ENCODE peak calls at places on chromosomes 5 and 9, in ten cellular contexts. One of them, this sample, is unnamed.

GRCh38 chr5:62268792-62269191 is 37.2 kb upstream of the KIF2A start:
- DNase-seq in heart left ventricle: no peak
- DNase-seq in uterus: no peak
- DNase-seq in ovary: no peak
- DNase-seq in OCI-LY7: no peak
- DNase-seq in left lung: no peak
- DNase-seq in A549: no peak
- DNase-seq in stomach: no peak
- DNase-seq in H1: no peak
- DNase-seq in foreskin keratinocyte: no peak
- DNase-seq in this sample: no peak

GRCh38 chr9:70061776-70062175 is 18.1 kb downstream of the MAMDC2 start:
- DNase-seq in stomach: no peak
- DNase-seq in uterus: no peak
- DNase-seq in A549: no peak
- DNase-seq in foreskin keratinocyte: no peak
- DNase-seq in H1: no peak
- DNase-seq in OCI-LY7: no peak
- DNase-seq in left lung: no peak
- DNase-seq in ovary: no peak
- DNase-seq in heart left ventricle: no peak
- DNase-seq in this sample: no peak

GRCh38 chr9:84839538-84839937 is 170.0 kb downstream of the NTRK2 start:
- DNase-seq in ovary: no peak
- DNase-seq in OCI-LY7: no peak
- DNase-seq in A549: no peak
- DNase-seq in foreskin keratinocyte: peak
- DNase-seq in uterus: no peak
- DNase-seq in heart left ventricle: no peak
- DNase-seq in left lung: no peak
- DNase-seq in H1: no peak
- DNase-seq in stomach: no peak
- DNase-seq in this sample: no peak

GRCh38 chr5:175816348-175816747 is 55.0 kb upstream of the CPLX2 start:
- DNase-seq in stomach: no peak
- DNase-seq in ovary: no peak
- DNase-seq in OCI-LY7: no peak
- DNase-seq in uterus: no peak
- DNase-seq in H1: no peak
- DNase-seq in A549: no peak
- DNase-seq in left lung: no peak
- DNase-seq in foreskin keratinocyte: peak
- DNase-seq in heart left ventricle: no peak
- DNase-seq in this sample: no peak

GRCh38 chr5:131382407-131383395 is 118.8 kb downstream of the CDC42SE2 start:
- DNase-seq in heart left ventricle: no peak
- DNase-seq in H1: peak
- DNase-seq in OCI-LY7: peak
- DNase-seq in uterus: no peak
- DNase-seq in foreskin keratinocyte: peak
- DNase-seq in stomach: no peak
- DNase-seq in ovary: no peak
- DNase-seq in left lung: no peak
- DNase-seq in A549: peak
- DNase-seq in this sample: no peak

GRCh38 chr5:139747583-139748504 is 47.8 kb upstream of the PSD2 start:
- DNase-seq in foreskin keratinocyte: no peak
- DNase-seq in H1: no peak
- DNase-seq in stomach: peak
- DNase-seq in left lung: peak
- DNase-seq in ovary: peak
- DNase-seq in heart left ventricle: peak
- DNase-seq in A549: no peak
- DNase-seq in OCI-LY7: no peak
- DNase-seq in uterus: no peak
- DNase-seq in this sample: no peak

GRCh38 chr9:104334549-104334948 is 169.5 kb upstream of the OR13F1 start:
- DNase-seq in foreskin keratinocyte: no peak
- DNase-seq in OCI-LY7: no peak
- DNase-seq in stomach: no peak
- DNase-seq in H1: no peak
- DNase-seq in heart left ventricle: no peak
- DNase-seq in ovary: no peak
- DNase-seq in uterus: no peak
- DNase-seq in A549: no peak
- DNase-seq in left lung: no peak
- DNase-seq in this sample: no peak

GRCh38 chr9:112007575-112008240 is 111.1 kb downstream of the UGCG start:
- DNase-seq in OCI-LY7: no peak
- DNase-seq in H1: no peak
- DNase-seq in uterus: no peak
- DNase-seq in A549: no peak
- DNase-seq in stomach: no peak
- DNase-seq in heart left ventricle: no peak
- DNase-seq in foreskin keratinocyte: no peak
- DNase-seq in ovary: no peak
- DNase-seq in left lung: no peak
- DNase-seq in this sample: no peak

GRCh38 chr5:127176769-127177168 is 103.5 kb upstream of the C5orf63 start:
- DNase-seq in ovary: no peak
- DNase-seq in uterus: no peak
- DNase-seq in A549: no peak
- DNase-seq in heart left ventricle: no peak
- DNase-seq in left lung: no peak
- DNase-seq in stomach: no peak
- DNase-seq in OCI-LY7: no peak
- DNase-seq in H1: no peak
- DNase-seq in foreskin keratinocyte: no peak
- DNase-seq in this sample: no peak

GRCh38 chr9:4020038-4020746 is 279.7 kb downstream of the GLIS3 start:
- DNase-seq in uterus: no peak
- DNase-seq in OCI-LY7: no peak
- DNase-seq in A549: no peak
- DNase-seq in foreskin keratinocyte: peak
- DNase-seq in H1: no peak
- DNase-seq in stomach: no peak
- DNase-seq in heart left ventricle: no peak
- DNase-seq in left lung: no peak
- DNase-seq in ovary: no peak
- DNase-seq in this sample: no peak

GRCh38 chr5:168076561-168076991 is 214.9 kb upstream of the WWC1 start:
- DNase-seq in heart left ventricle: no peak
- DNase-seq in foreskin keratinocyte: no peak
- DNase-seq in ovary: no peak
- DNase-seq in left lung: no peak
- DNase-seq in stomach: no peak
- DNase-seq in OCI-LY7: no peak
- DNase-seq in H1: peak
- DNase-seq in uterus: no peak
- DNase-seq in A549: peak
- DNase-seq in this sample: peak

GRCh38 chr5:54024466-54024865 is 285.9 kb downstream of the ARL15 start:
- DNase-seq in heart left ventricle: no peak
- DNase-seq in foreskin keratinocyte: peak
- DNase-seq in left lung: no peak
- DNase-seq in uterus: no peak
- DNase-seq in OCI-LY7: no peak
- DNase-seq in ovary: no peak
- DNase-seq in stomach: no peak
- DNase-seq in H1: no peak
- DNase-seq in A549: no peak
- DNase-seq in this sample: no peak

GRCh38 chr5:143717400-143717799 is 94.6 kb upstream of the HMHB1 start:
- DNase-seq in ovary: no peak
- DNase-seq in stomach: no peak
- DNase-seq in OCI-LY7: no peak
- DNase-seq in A549: no peak
- DNase-seq in left lung: no peak
- DNase-seq in H1: no peak
- DNase-seq in uterus: no peak
- DNase-seq in foreskin keratinocyte: peak
- DNase-seq in heart left ventricle: no peak
- DNase-seq in this sample: no peak

GRCh38 chr5:111551120-111551519 is 38.8 kb upstream of the STARD4 start:
- DNase-seq in foreskin keratinocyte: no peak
- DNase-seq in heart left ventricle: no peak
- DNase-seq in ovary: no peak
- DNase-seq in left lung: no peak
- DNase-seq in stomach: no peak
- DNase-seq in OCI-LY7: no peak
- DNase-seq in uterus: no peak
- DNase-seq in H1: no peak
- DNase-seq in A549: no peak
- DNase-seq in this sample: no peak
- H3K27ac ChIP-seq in foreskin keratinocyte: peak
- H3K27ac ChIP-seq in heart left ventricle: peak
- H3K27ac ChIP-seq in ovary: no peak
- H3K27ac ChIP-seq in left lung: peak
- H3K27ac ChIP-seq in stomach: peak
- H3K27ac ChIP-seq in OCI-LY7: no peak
- H3K27ac ChIP-seq in uterus: peak
- H3K27ac ChIP-seq in H1: no peak
- H3K27ac ChIP-seq in A549: no peak
- H3K27ac ChIP-seq in this sample: no peak

GRCh38 chr9:14983599-14983998 is 73.4 kb upstream of the FREM1 start:
- DNase-seq in H1: no peak
- DNase-seq in A549: no peak
- DNase-seq in left lung: no peak
- DNase-seq in foreskin keratinocyte: no peak
- DNase-seq in ovary: no peak
- DNase-seq in uterus: no peak
- DNase-seq in OCI-LY7: no peak
- DNase-seq in stomach: no peak
- DNase-seq in heart left ventricle: no peak
- DNase-seq in this sample: no peak
- H3K27ac ChIP-seq in H1: no peak
- H3K27ac ChIP-seq in A549: no peak
- H3K27ac ChIP-seq in left lung: no peak
- H3K27ac ChIP-seq in foreskin keratinocyte: no peak
- H3K27ac ChIP-seq in ovary: no peak
- H3K27ac ChIP-seq in uterus: no peak
- H3K27ac ChIP-seq in OCI-LY7: no peak
- H3K27ac ChIP-seq in stomach: no peak
- H3K27ac ChIP-seq in heart left ventricle: no peak
- H3K27ac ChIP-seq in this sample: no peak

GRCh38 chr5:3029396-3029795 is 277.9 kb upstream of the IRX2 start:
- DNase-seq in heart left ventricle: no peak
- DNase-seq in OCI-LY7: no peak
- DNase-seq in uterus: no peak
- DNase-seq in ovary: no peak
- DNase-seq in foreskin keratinocyte: no peak
- DNase-seq in A549: no peak
- DNase-seq in left lung: no peak
- DNase-seq in stomach: no peak
- DNase-seq in H1: no peak
- DNase-seq in this sample: no peak

GRCh38 chr5:3033033-3033755 is 281.7 kb upstream of the IRX2 start:
- DNase-seq in A549: no peak
- DNase-seq in heart left ventricle: no peak
- DNase-seq in OCI-LY7: no peak
- DNase-seq in left lung: no peak
- DNase-seq in stomach: no peak
- DNase-seq in ovary: no peak
- DNase-seq in uterus: no peak
- DNase-seq in foreskin keratinocyte: no peak
- DNase-seq in H1: no peak
- DNase-seq in this sample: no peak

GRCh38 chr5:3032513-3032912 is 281.0 kb upstream of the IRX2 start:
- DNase-seq in foreskin keratinocyte: no peak
- DNase-seq in stomach: no peak
- DNase-seq in H1: no peak
- DNase-seq in A549: no peak
- DNase-seq in OCI-LY7: no peak
- DNase-seq in ovary: no peak
- DNase-seq in uterus: no peak
- DNase-seq in heart left ventricle: no peak
- DNase-seq in left lung: no peak
- DNase-seq in this sample: no peak

GRCh38 chr5:3030511-3031165 is 279.2 kb upstream of the IRX2 start:
- DNase-seq in A549: no peak
- DNase-seq in heart left ventricle: no peak
- DNase-seq in stomach: no peak
- DNase-seq in H1: no peak
- DNase-seq in OCI-LY7: no peak
- DNase-seq in foreskin keratinocyte: no peak
- DNase-seq in ovary: no peak
- DNase-seq in uterus: no peak
- DNase-seq in left lung: no peak
- DNase-seq in this sample: no peak

DNA sequence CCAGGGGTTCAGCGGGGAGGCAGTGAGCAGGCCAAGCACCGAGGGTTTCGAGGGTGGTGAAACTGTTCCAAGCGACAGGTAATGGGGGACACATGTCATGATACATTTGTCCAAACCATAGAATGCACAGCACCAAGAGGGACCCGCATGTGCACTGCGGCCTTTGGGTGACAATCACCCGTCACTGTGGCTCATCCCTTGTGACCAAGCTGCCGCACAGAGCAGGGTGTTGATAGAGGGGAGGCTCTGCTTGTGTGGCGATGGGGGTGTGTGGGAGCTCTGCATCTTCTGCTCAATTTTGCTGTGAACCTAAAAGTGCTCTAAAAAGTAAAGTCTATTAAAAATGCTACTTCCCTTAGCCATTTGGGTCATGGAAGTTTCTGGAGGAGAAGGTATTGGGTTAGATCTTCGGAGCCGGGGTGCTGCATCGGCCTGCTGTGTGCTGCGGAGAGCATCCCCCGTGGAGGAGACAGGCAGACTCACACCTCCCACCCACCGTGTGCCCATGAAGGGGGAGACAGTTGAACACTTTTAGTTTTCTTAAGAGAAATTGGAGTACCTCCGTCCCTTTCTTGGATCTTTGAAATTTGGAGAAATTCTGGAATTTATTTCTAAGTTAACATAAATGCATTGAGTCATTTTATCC is 280.4 kb upstream of the IRX2 start:
- DNase-seq in A549: no peak
- DNase-seq in foreskin keratinocyte: no peak
- DNase-seq in ovary: no peak
- DNase-seq in uterus: no peak
- DNase-seq in OCI-LY7: no peak
- DNase-seq in stomach: no peak
- DNase-seq in heart left ventricle: no peak
- DNase-seq in H1: no peak
- DNase-seq in left lung: no peak
- DNase-seq in this sample: no peak
- H3K27ac ChIP-seq in A549: no peak
- H3K27ac ChIP-seq in foreskin keratinocyte: no peak
- H3K27ac ChIP-seq in ovary: no peak
- H3K27ac ChIP-seq in uterus: no peak
- H3K27ac ChIP-seq in OCI-LY7: no peak
- H3K27ac ChIP-seq in stomach: no peak
- H3K27ac ChIP-seq in heart left ventricle: no peak
- H3K27ac ChIP-seq in H1: no peak
- H3K27ac ChIP-seq in left lung: no peak
- H3K27ac ChIP-seq in this sample: no peak

DNA sequence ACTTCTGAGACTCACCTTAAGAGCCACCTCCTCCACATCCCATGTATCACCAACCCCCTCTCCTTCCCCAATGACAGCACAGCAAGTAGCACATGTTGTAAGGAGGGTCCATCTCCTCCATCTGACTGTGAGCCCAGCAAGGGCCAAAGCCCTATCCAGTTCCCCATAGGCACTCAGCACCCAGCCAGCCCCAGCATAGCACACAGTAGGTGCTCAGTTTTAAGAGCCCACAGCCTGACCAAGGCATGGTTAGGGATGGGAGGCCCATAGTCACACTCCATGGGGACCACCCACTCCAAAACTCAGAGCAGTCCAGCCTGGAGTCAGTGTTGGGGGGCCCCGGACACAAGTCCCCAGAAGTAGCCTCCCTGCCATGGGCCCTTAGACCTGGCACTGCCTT is 205.7 kb downstream of the CDK5RAP2 start:
- DNase-seq in heart left ventricle: no peak
- DNase-seq in foreskin keratinocyte: no peak
- DNase-seq in A549: no peak
- DNase-seq in left lung: no peak
- DNase-seq in H1: no peak
- DNase-seq in uterus: no peak
- DNase-seq in ovary: no peak
- DNase-seq in stomach: no peak
- DNase-seq in OCI-LY7: no peak
- DNase-seq in this sample: no peak
- H3K27ac ChIP-seq in heart left ventricle: no peak
- H3K27ac ChIP-seq in foreskin keratinocyte: no peak
- H3K27ac ChIP-seq in A549: no peak
- H3K27ac ChIP-seq in left lung: no peak
- H3K27ac ChIP-seq in H1: no peak
- H3K27ac ChIP-seq in uterus: no peak
- H3K27ac ChIP-seq in ovary: no peak
- H3K27ac ChIP-seq in stomach: no peak
- H3K27ac ChIP-seq in OCI-LY7: no peak
- H3K27ac ChIP-seq in this sample: no peak

This sample was measured in substantia nigra.